ENCODE peak calls at places on chromosomes 1 and 21, in four cellular contexts. P is astrocyte, M is skeletal muscle cell, T is amniotic stem cell. L is an unnamed sample.
A peak's percentile ranks its signal among the peaks of the same experiment; 100 is the strongest.

GRCh38 chr1:117686907-117687306 is 81.1 kb downstream of the TENT5C start:
- DNase-seq in P (peak; percentile 53), M (no peak), T (no peak), L (peak; percentile 74)

GRCh38 chr1:230288641-230289349 is 137.3 kb downstream of the PGBD5 start:
- DNase-seq in T (no peak), M (no peak), P (peak; percentile 25), L (no peak)

GRCh38 chr1:15211424-15211823 is 35.6 kb upstream of the FHAD1 start:
- DNase-seq in M (no peak), T (no peak), P (no peak), L (no peak)

GRCh38 chr1:167344112-167344511 is 123.4 kb downstream of the POU2F1 start:
- DNase-seq in P (peak; percentile 92), M (peak; percentile 16), T (no peak), L (peak; percentile 51)

GRCh38 chr1:91020967-91021685 is 709 bp downstream of the ZNF644 start:
- DNase-seq in P (peak; percentile 85), T (peak; percentile 79), M (peak; percentile 67), L (peak; percentile 89)

GRCh38 chr21:44006017-44006624 is 6.0 kb upstream of the TRAPPC10 start:
- DNase-seq in P (peak; percentile 96), M (peak; percentile 69), T (peak; percentile 61), L (peak; percentile 93)

GRCh38 chr1:97170296-97170695 is 448.7 kb downstream of the PTBP2 start:
- DNase-seq in P (no peak), M (no peak), T (no peak), L (no peak)

GRCh38 chr21:34802180-34802899 is 133.5 kb downstream of the CLIC6 start:
- DNase-seq in M (no peak), T (no peak), P (no peak), L (peak; percentile 83)

GRCh38 chr1:93047585-93047984 is 31.5 kb upstream of the MTF2 start:
- DNase-seq in M (no peak), P (no peak), T (no peak), L (no peak)

GRCh38 chr21:32445101-32445500 is 32.6 kb downstream of the EVA1C start:
- DNase-seq in M (no peak), P (no peak), T (no peak), L (no peak)

GRCh38 chr1:19009882-19010321 is 53.4 kb upstream of the IFFO2 start:
- DNase-seq in P (peak; percentile 98), M (peak; percentile 44), T (no peak), L (peak; percentile 100)

GRCh38 chr1:217009376-217009775 is 286.1 kb upstream of the ESRRG start:
- DNase-seq in M (no peak), T (no peak), P (no peak), L (no peak)

GRCh38 chr1:175278729-175279128 is 86.2 kb upstream of the KIAA0040 start:
- DNase-seq in P (no peak), T (no peak), M (no peak), L (no peak)